ENCODE peak calls at places on chromosome 22, in four cellular contexts. N is choroid plexus epithelial cell, K is AG04449, H is A549. U is an unnamed sample.

GRCh38 chr22:44289429-44290171 is 23.2 kb downstream of the SHISAL1 start:
- DNase-seq in H (no peak), N (peak; percentile 10), K (no peak), U (peak; percentile 35)

GRCh38 chr22:16717699-16718558 is 107.3 kb downstream of the XKR3 start:
- DNase-seq in H (no peak), K (no peak), N (no peak), U (no peak)

GRCh38 chr22:37753746-37754145 is 54.0 kb upstream of the GCAT start:
- DNase-seq in K (no peak), H (peak; percentile 60), N (no peak), U (no peak)

GRCh38 chr22:19266547-19267086 is 24.9 kb downstream of the CLTCL1 start:
- DNase-seq in H (no peak), N (no peak), K (no peak), U (no peak)

GRCh38 chr22:37488337-37489135 is 2.4 kb upstream of the MFNG start:
- DNase-seq in K (no peak), H (no peak), N (no peak), U (no peak)

GRCh38 chr22:26922804-26923203 is 265.4 kb downstream of the MIAT start:
- DNase-seq in K (no peak), H (no peak), N (no peak), U (no peak)

GRCh38 chr22:20298803-20299735 is 20.8 kb downstream of the DGCR6L start:
- DNase-seq in N (peak; percentile 65), H (peak; percentile 84), K (no peak), U (no peak)

GRCh38 chr22:48083502-48083901 is 1321.1 kb downstream of the TBC1D22A start:
- DNase-seq in H (no peak), K (no peak), N (no peak), U (no peak)

GRCh38 chr22:29998627-29999026 is 81.6 kb upstream of the HORMAD2 start:
- DNase-seq in H (no peak), K (no peak), N (peak; percentile 48), U (no peak)
- TF ChIP-seq CTCF in H (no peak), K (peak; percentile 2), N (peak; percentile 49), U (no peak)

GRCh38 chr22:46046299-46046685 is 69.3 kb upstream of the WNT7B start:
- DNase-seq in N (no peak), K (no peak), H (no peak), U (no peak)
- H3K4me3 ChIP-seq in N (no peak overlapping the region), K (no peak overlapping the region), H (no peak overlapping the region), U (no peak overlapping the region)

GRCh38 chr22:50246242-50247175 is 1.7 kb upstream of the TUBGCP6 start:
- DNase-seq in H (no peak), N (no peak), K (no peak), U (no peak)
- TF ChIP-seq CTCF in H (no peak), N (no peak), K (no peak), U (no peak)

DNA sequence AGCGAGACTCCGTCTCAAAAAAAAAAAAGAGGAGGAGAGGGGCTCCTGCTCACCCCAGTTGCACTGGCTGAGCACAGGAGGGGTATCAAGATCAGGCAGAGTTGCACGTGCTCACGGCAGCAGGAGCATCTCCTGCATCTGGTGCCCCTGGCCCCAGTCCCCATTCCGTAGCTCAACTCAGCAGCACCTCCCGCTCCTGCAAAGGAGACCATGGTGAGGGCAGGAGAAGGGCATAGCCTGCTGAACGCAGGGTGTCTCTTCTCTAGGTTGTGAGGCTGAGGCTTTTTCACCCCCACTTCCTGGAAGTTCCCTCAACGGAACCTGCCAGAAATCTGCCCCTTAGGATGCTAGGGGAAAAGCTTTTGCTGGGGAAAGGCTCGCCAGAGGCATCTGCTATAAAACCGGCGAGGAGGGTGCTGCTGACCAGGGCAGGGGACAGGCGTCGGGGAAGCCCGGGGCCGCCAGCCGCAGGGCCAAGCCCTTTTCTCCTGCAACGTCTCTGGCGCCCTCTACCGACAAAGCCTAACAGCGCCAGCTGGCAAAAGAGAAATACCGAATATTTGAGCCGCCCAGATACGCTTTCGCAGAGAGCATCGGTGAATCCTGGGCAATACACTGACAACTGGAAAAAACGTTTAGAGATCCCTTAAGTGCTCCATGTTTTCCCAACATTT is 1.0 kb upstream of the PPP6R2 start:
- DNase-seq in K (no peak), H (peak; percentile 83), N (peak; percentile 87), U (no peak)
- H3K4me3 ChIP-seq in K (peak overlapping the region; percentile 72), H (peak overlapping the region; percentile 88), N (peak overlapping the region; percentile 75), U (peak overlapping the region; percentile 55)

GRCh38 chr22:46382524-46382923 is 47.0 kb downstream of the TRMU start:
- DNase-seq in N (no peak), K (no peak), H (no peak), U (no peak)
- TF ChIP-seq CTCF in N (no peak), K (no peak), H (no peak), U (no peak)

GRCh38 chr22:39748877-39749276 is 144.7 kb downstream of the ENTHD1 start:
- DNase-seq in H (no peak), K (no peak), N (peak; percentile 76), U (peak; percentile 16)

GRCh38 chr22:39745789-39746188 is 147.8 kb downstream of the ENTHD1 start:
- DNase-seq in K (no peak), H (no peak), N (no peak), U (no peak)

GRCh38 chr22:39746600-39747262 is 146.8 kb downstream of the ENTHD1 start:
- DNase-seq in N (no peak), K (no peak), H (no peak), U (no peak)

DNA sequence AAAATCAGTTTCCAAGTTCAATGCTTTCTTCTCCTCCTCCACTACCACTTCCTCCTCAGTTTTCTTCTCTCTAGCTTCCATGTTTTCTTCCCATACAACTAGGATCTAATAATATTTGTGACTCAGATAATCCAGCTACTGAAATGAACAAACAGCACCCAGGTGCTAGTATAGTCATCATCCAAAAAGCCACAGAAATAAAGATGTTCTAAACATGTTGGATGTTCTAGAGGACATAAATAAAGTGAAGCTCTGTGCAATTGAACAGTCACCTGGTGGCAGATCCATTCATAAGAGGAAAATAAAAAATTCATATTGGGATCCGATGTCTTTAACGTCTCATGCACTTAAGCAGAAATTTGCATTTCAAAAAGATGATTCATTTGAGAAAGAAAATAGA is 142.8 kb downstream of the ENTHD1 start:
- DNase-seq in K (no peak), N (no peak), H (no peak), U (no peak)
- H3K4me3 ChIP-seq in K (no peak overlapping the region), N (no peak overlapping the region), H (no peak overlapping the region), U (no peak overlapping the region)

DNA sequence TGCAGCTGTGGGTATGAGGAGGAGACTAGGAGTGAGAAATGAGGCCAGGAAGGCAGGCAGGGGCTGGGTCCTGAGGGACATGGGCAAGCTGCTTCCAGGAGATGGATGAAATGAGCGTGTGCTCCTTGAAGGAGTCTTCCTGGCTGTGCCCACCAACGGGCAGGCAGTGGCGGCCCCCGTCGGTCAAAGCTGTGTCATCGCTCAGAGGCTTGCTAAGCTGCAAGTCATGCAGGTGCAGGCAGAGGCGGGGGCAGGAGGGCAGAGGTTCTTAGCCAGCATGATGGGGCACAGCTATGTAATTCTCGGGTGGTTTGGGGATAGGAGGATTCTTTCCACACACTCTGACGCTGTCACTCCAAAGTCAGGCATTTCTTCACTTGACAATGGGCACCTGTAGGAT is 12.5 kb upstream of the PEX26 start:
- DNase-seq in K (no peak), H (peak; percentile 42), N (no peak), U (no peak)
- TF ChIP-seq CTCF in K (no peak), H (no peak), N (no peak), U (no peak)

GRCh38 chr22:42443240-42444059 is 11.2 kb upstream of the NFAM1 start:
- DNase-seq in K (no peak), H (no peak), N (no peak), U (no peak)
- H3K4me3 ChIP-seq in K (no peak overlapping the region), H (no peak overlapping the region), N (peak overlapping the region; percentile 56), U (peak overlapping the region; percentile 41)

DNA sequence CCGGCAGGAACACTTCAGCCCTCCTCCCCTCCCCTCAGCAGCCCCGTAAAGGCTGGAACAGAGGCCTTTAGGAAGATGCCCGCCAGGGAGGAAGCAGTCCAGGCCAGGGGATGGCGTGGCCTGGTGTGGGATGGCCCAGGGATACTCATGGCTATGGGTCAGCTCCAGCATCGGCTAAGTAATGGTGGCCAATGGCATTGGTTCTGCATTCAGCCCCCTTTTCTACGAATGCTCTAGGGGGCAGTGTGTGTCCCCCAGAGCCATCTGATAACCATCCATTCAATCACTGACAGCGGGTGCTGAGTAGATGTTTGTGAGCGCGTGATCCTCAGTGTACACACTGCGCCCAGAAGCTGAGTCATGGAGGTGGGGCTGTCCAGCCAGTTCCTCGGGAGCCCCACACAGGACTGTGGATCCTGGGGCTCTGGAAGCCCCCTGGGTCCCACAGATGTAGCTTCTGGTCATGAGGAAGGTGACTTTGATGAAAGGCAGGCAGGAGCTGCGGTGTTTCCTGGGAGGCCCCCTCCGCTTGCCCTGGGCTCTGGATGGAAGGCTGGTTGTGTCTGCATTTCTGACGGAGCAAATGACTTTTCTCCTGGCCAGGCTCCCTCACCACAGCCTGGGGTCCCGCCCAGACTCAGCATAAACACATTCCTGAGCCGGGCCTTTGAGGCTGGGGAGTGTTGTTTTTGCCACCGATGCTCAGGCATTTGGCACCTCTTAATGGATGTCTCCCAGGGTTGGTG is 46.5 kb downstream of the FBLN1 start:
- DNase-seq in K (no peak), H (peak; percentile 88), N (peak; percentile 94), U (peak; percentile 49)
- TF ChIP-seq CTCF in K (peak; percentile 49), H (peak; percentile 61), N (peak; percentile 60), U (peak; percentile 66)

DNA sequence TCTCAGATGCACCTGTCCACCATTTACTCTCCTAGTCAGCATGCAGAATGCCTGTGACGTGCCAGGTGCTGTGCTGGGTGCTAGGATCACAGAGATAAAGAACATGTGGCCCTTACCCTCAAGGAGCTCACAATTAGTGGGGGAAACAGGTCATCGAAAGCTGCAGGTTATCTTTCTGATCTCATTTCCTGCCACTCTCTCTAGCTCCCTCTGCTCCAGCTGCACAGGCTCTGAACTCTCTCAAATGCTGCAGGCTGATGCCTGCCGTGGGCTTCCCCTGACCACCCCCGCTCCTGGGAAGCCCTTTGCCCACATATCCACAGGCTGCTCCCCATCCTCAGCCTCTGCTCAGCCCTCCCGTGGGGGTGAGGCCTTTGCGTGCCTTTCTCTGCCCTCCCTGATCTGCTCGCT is 29.6 kb downstream of the SHANK3 start:
- DNase-seq in H (no peak), K (no peak), N (no peak), U (no peak)
- H3K4me3 ChIP-seq in H (no peak overlapping the region), K (no peak overlapping the region), N (no peak overlapping the region), U (no peak overlapping the region)